ENCODE peak calls at places on chromosomes 6 and 20, in seven cellular contexts. One of them, this sample, is unnamed.

GRCh38 chr6:16729183-16729696 is 32.0 kb downstream of the ATXN1 start:
- DNase-seq in IMR-90: peak; percentile 75
- DNase-seq in mesendoderm: no peak
- DNase-seq in trophoblast cell: peak; percentile 20
- DNase-seq in H1: no peak
- DNase-seq in neuronal stem cell: no peak
- DNase-seq in mesenchymal stem cell: peak; percentile 70
- DNase-seq in this sample: no peak

GRCh38 chr6:101458341-101458740 is 64.8 kb downstream of the GRIK2 start:
- DNase-seq in IMR-90: peak; percentile 40
- DNase-seq in mesenchymal stem cell: no peak
- DNase-seq in H1: no peak
- DNase-seq in mesendoderm: no peak
- DNase-seq in trophoblast cell: no peak
- DNase-seq in neuronal stem cell: no peak
- DNase-seq in this sample: no peak

GRCh38 chr6:22413681-22414305 is 117.0 kb upstream of the PRL start:
- DNase-seq in mesenchymal stem cell: no peak
- DNase-seq in trophoblast cell: no peak
- DNase-seq in mesendoderm: no peak
- DNase-seq in H1: no peak
- DNase-seq in IMR-90: peak; percentile 65
- DNase-seq in neuronal stem cell: no peak
- DNase-seq in this sample: no peak

GRCh38 chr20:54600634-54601033 is 125.2 kb downstream of the DOK5 start:
- DNase-seq in mesenchymal stem cell: no peak
- DNase-seq in trophoblast cell: no peak
- DNase-seq in H1: no peak
- DNase-seq in IMR-90: no peak
- DNase-seq in mesendoderm: no peak
- DNase-seq in neuronal stem cell: no peak
- DNase-seq in this sample: no peak

GRCh38 chr6:47360388-47360787 is 50.7 kb upstream of the TNFRSF21 start:
- DNase-seq in H1: no peak
- DNase-seq in IMR-90: no peak
- DNase-seq in trophoblast cell: no peak
- DNase-seq in mesendoderm: no peak
- DNase-seq in mesenchymal stem cell: no peak
- DNase-seq in neuronal stem cell: no peak
- DNase-seq in this sample: no peak

GRCh38 chr6:109024368-109024767 is 70.3 kb downstream of the SESN1 start:
- DNase-seq in neuronal stem cell: no peak
- DNase-seq in H1: no peak
- DNase-seq in trophoblast cell: peak; percentile 3
- DNase-seq in mesendoderm: no peak
- DNase-seq in mesenchymal stem cell: no peak
- DNase-seq in IMR-90: peak; percentile 42
- DNase-seq in this sample: no peak

GRCh38 chr6:36290668-36291620 is 21.1 kb downstream of the PNPLA1 start:
- DNase-seq in H1: no peak
- DNase-seq in IMR-90: no peak
- DNase-seq in neuronal stem cell: no peak
- DNase-seq in trophoblast cell: peak; percentile 51
- DNase-seq in mesenchymal stem cell: peak; percentile 22
- DNase-seq in mesendoderm: no peak
- DNase-seq in this sample: no peak

GRCh38 chr6:27375613-27376079 is 12.9 kb upstream of the ZNF391 start:
- DNase-seq in neuronal stem cell: no peak
- DNase-seq in IMR-90: no peak
- DNase-seq in H1: no peak
- DNase-seq in trophoblast cell: no peak
- DNase-seq in mesendoderm: peak; percentile 70
- DNase-seq in mesenchymal stem cell: peak; percentile 1
- DNase-seq in this sample: no peak

GRCh38 chr20:43839793-43840199 is 74.9 kb upstream of the TOX2 start:
- DNase-seq in neuronal stem cell: no peak
- DNase-seq in IMR-90: no peak
- DNase-seq in trophoblast cell: no peak
- DNase-seq in H1: no peak
- DNase-seq in mesenchymal stem cell: no peak
- DNase-seq in mesendoderm: no peak
- DNase-seq in this sample: no peak

GRCh38 chr6:14732845-14733757 is 512.8 kb upstream of the JARID2 start:
- DNase-seq in mesenchymal stem cell: peak; percentile 76
- DNase-seq in IMR-90: peak; percentile 79
- DNase-seq in neuronal stem cell: no peak
- DNase-seq in mesendoderm: peak; percentile 88
- DNase-seq in H1: peak; percentile 59
- DNase-seq in trophoblast cell: peak; percentile 84
- DNase-seq in this sample: peak; percentile 53

GRCh38 chr6:116314878-116315277 is 35.1 kb upstream of the TSPYL1 start:
- DNase-seq in H1: no peak
- DNase-seq in mesendoderm: no peak
- DNase-seq in neuronal stem cell: no peak
- DNase-seq in IMR-90: no peak
- DNase-seq in mesenchymal stem cell: no peak
- DNase-seq in trophoblast cell: no peak
- DNase-seq in this sample: no peak

GRCh38 chr6:128238248-128238647 is 282.2 kb downstream of the PTPRK start:
- DNase-seq in IMR-90: no peak
- DNase-seq in H1: no peak
- DNase-seq in neuronal stem cell: no peak
- DNase-seq in trophoblast cell: no peak
- DNase-seq in mesendoderm: no peak
- DNase-seq in mesenchymal stem cell: no peak
- DNase-seq in this sample: no peak

GRCh38 chr20:46578745-46579144 is 28.3 kb upstream of the OCSTAMP start:
- DNase-seq in neuronal stem cell: no peak
- DNase-seq in mesenchymal stem cell: no peak
- DNase-seq in trophoblast cell: no peak
- DNase-seq in IMR-90: no peak
- DNase-seq in H1: no peak
- DNase-seq in mesendoderm: no peak
- DNase-seq in this sample: no peak

GRCh38 chr6:75144396-75144795 is 61.5 kb downstream of the COL12A1 start:
- DNase-seq in H1: no peak
- DNase-seq in mesendoderm: no peak
- DNase-seq in IMR-90: no peak
- DNase-seq in mesenchymal stem cell: no peak
- DNase-seq in trophoblast cell: no peak
- DNase-seq in neuronal stem cell: no peak
- DNase-seq in this sample: no peak

GRCh38 chr20:6164421-6165341 is 41.9 kb upstream of the FERMT1 start:
- DNase-seq in neuronal stem cell: no peak
- DNase-seq in trophoblast cell: no peak
- DNase-seq in H1: no peak
- DNase-seq in mesendoderm: peak; percentile 30
- DNase-seq in IMR-90: no peak
- DNase-seq in mesenchymal stem cell: no peak
- DNase-seq in this sample: no peak

GRCh38 chr20:36632147-36632486 is 13.9 kb downstream of the SLA2 start:
- DNase-seq in neuronal stem cell: no peak
- DNase-seq in trophoblast cell: no peak
- DNase-seq in mesenchymal stem cell: no peak
- DNase-seq in mesendoderm: no peak
- DNase-seq in H1: no peak
- DNase-seq in IMR-90: no peak
- DNase-seq in this sample: no peak

GRCh38 chr20:4076671-4077070 is 61.3 kb upstream of the RNF24 start:
- DNase-seq in mesendoderm: no peak
- DNase-seq in mesenchymal stem cell: peak; percentile 90
- DNase-seq in IMR-90: peak; percentile 95
- DNase-seq in neuronal stem cell: no peak
- DNase-seq in H1: no peak
- DNase-seq in trophoblast cell: no peak
- DNase-seq in this sample: no peak

GRCh38 chr20:25037288-25038102 is 20.4 kb downstream of the ACSS1 start:
- DNase-seq in IMR-90: no peak
- DNase-seq in mesenchymal stem cell: no peak
- DNase-seq in H1: no peak
- DNase-seq in mesendoderm: no peak
- DNase-seq in trophoblast cell: no peak
- DNase-seq in neuronal stem cell: no peak
- DNase-seq in this sample: no peak

GRCh38 chr20:53949319-53949839 is 121.0 kb downstream of the BCAS1 start:
- DNase-seq in IMR-90: peak; percentile 94
- DNase-seq in mesenchymal stem cell: peak; percentile 91
- DNase-seq in neuronal stem cell: no peak
- DNase-seq in H1: no peak
- DNase-seq in trophoblast cell: peak; percentile 75
- DNase-seq in mesendoderm: no peak
- DNase-seq in this sample: no peak

GRCh38 chr6:21208114-21208795 is 385.3 kb upstream of the SOX4 start:
- DNase-seq in mesendoderm: no peak
- DNase-seq in trophoblast cell: no peak
- DNase-seq in mesenchymal stem cell: no peak
- DNase-seq in neuronal stem cell: no peak
- DNase-seq in H1: no peak
- DNase-seq in IMR-90: no peak
- DNase-seq in this sample: no peak

GRCh38 chr6:82144007-82144851 is 103.3 kb downstream of the IBTK start:
- DNase-seq in IMR-90: peak; percentile 98
- DNase-seq in mesendoderm: peak; percentile 6
- DNase-seq in H1: no peak
- DNase-seq in mesenchymal stem cell: peak; percentile 98
- DNase-seq in neuronal stem cell: no peak
- DNase-seq in trophoblast cell: peak; percentile 70
- DNase-seq in this sample: no peak

DNA sequence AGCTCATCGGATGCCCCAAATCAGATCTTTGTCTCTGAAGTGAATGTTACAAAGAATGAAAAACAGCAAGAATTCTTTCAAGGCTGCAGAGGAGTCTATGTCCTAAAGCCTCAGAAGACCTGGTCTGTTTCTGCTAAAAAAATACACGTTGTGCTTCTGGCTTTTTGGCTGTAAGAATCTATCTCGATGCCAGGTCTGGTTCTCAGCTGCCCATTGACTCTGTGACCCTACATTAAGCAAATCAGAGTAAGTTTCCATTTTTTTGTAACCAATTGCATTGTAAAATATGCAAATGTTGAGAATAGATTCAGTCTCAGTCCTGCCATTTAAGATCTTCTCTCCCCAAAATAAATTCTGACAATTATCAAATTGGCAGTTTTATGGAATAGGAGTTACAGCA is 705.4 kb downstream of the RFPL4B start:
- DNase-seq in IMR-90: no peak
- DNase-seq in mesenchymal stem cell: no peak
- DNase-seq in H1: no peak
- DNase-seq in neuronal stem cell: no peak
- DNase-seq in trophoblast cell: no peak
- DNase-seq in mesendoderm: no peak
- DNase-seq in this sample: no peak
- H3K23ac ChIP-seq in IMR-90: no peak overlapping the region
- H3K23ac ChIP-seq in mesenchymal stem cell: no peak overlapping the region
- H3K23ac ChIP-seq in H1: no peak overlapping the region
- H3K23ac ChIP-seq in neuronal stem cell: no peak overlapping the region
- H3K23ac ChIP-seq in trophoblast cell: no peak overlapping the region
- H3K23ac ChIP-seq in mesendoderm: no peak overlapping the region
- H3K23ac ChIP-seq in this sample: no peak overlapping the region

DNA sequence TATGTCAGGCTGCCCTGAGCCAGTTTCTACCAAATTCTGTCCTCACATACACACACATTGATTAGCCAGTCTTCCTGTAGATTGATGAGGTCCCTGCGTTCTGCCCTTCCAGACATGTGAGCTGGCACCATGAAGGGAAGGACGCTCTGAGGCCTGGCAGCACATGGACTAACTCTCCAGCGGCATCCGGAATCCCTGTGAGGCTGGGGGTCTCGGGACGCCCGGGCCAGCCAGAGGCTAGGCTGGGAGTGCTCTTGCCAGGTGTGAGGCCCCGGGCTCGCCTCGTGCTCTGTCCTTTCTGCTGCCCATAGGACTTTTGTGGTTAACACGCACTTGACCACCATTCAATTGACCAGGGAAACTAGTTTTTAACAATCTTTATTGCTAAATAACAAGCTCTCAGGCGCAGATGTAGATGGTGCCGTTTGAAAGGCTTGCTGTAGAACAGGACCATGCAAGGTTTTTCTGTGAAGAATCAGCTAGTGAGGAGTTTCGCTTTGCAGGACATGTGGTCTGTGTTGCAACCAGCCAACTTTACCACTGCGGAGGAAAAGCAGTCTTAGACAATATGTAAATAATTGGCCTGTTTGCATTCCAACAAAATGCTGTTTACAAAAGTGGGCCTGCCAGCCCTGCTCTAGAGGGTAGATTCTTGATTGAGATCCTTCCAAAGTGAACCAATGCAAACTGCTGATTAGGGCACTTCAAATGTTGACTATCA is 29.3 kb downstream of the FOXF2 start:
- DNase-seq in mesenchymal stem cell: peak; percentile 76
- DNase-seq in trophoblast cell: no peak
- DNase-seq in mesendoderm: no peak
- DNase-seq in IMR-90: peak; percentile 54
- DNase-seq in H1: no peak
- DNase-seq in neuronal stem cell: no peak
- DNase-seq in this sample: no peak
- H3K23ac ChIP-seq in mesenchymal stem cell: no peak overlapping the region
- H3K23ac ChIP-seq in trophoblast cell: no peak overlapping the region
- H3K23ac ChIP-seq in mesendoderm: no peak overlapping the region
- H3K23ac ChIP-seq in IMR-90: no peak overlapping the region
- H3K23ac ChIP-seq in H1: no peak overlapping the region
- H3K23ac ChIP-seq in neuronal stem cell: no peak overlapping the region
- H3K23ac ChIP-seq in this sample: no peak overlapping the region

DNA sequence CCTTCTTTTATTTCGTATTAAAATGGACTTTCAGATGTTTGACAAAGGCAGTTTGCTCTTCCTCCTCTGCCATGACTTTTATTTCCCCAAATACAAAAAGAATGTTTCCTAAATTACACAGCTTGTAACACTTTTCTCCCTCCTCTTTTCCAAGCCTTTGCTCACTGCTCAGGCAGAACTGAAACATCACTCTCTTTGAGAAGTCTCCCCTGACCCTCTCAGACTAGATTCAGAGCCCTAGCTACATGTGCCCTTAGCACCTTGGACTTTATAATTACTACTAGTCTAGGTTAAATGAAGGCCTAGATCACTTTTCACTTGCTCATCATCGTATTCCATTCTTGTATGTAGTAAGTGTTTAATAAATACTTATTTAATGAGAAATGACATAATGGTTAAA is 8.5 kb upstream of the KIF6 start:
- DNase-seq in IMR-90: no peak
- DNase-seq in H1: no peak
- DNase-seq in neuronal stem cell: no peak
- DNase-seq in trophoblast cell: no peak
- DNase-seq in mesendoderm: no peak
- DNase-seq in mesenchymal stem cell: no peak
- DNase-seq in this sample: no peak
- H3K23ac ChIP-seq in IMR-90: no peak overlapping the region
- H3K23ac ChIP-seq in H1: no peak overlapping the region
- H3K23ac ChIP-seq in neuronal stem cell: no peak overlapping the region
- H3K23ac ChIP-seq in trophoblast cell: no peak overlapping the region
- H3K23ac ChIP-seq in mesendoderm: no peak overlapping the region
- H3K23ac ChIP-seq in mesenchymal stem cell: no peak overlapping the region
- H3K23ac ChIP-seq in this sample: no peak overlapping the region

DNA sequence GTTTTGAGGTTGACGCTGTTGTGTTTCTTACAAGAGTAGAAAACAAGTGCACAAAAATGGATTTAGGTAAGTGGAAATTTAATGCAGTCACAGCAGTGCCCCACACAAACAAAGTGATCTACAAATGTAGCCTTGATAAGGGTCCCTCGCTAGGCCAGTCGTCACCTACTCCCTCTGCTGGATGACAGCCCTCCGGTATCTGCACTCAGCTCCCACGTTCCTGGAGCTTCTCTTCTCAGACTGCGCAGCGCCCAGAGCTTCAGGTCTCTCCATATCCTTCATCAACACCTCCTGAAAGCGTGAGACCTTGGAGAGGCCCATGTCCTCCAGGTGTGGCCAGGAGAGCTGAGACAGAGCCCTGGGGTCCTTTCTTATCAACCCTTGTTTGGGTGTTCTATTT is 58.3 kb upstream of the MAP3K4 start:
- DNase-seq in mesenchymal stem cell: no peak
- DNase-seq in mesendoderm: peak; percentile 87
- DNase-seq in trophoblast cell: no peak
- DNase-seq in IMR-90: no peak
- DNase-seq in H1: no peak
- DNase-seq in neuronal stem cell: no peak
- DNase-seq in this sample: peak; percentile 57
- H3K23ac ChIP-seq in mesenchymal stem cell: no peak overlapping the region
- H3K23ac ChIP-seq in mesendoderm: no peak overlapping the region
- H3K23ac ChIP-seq in trophoblast cell: peak overlapping the region; percentile 95
- H3K23ac ChIP-seq in IMR-90: no peak overlapping the region
- H3K23ac ChIP-seq in H1: no peak overlapping the region
- H3K23ac ChIP-seq in neuronal stem cell: no peak overlapping the region
- H3K23ac ChIP-seq in this sample: no peak overlapping the region

This sample was measured in H9.